ENCODE peak calls at places on chromosomes 12 and 14, in seven cellular contexts. H is stimulated activated CD4-positive, alpha-beta T cell treated with anti-CD3 and anti-CD28 coated beads, Interleukin-15, amount 100 ng/mL, for 24 hours; S is NCI-H1092; W is amniotic stem cell; F is DMS79 treated with DMSO at 0.1 percent for 48 hours; N is GM18507; E is activated CD4-positive, CD25-positive, alpha-beta regulatory T cell. T is an unnamed sample.

GRCh38 chr14:22513066-22513812 is 75.8 kb downstream of the DAD1 start:
- DNase-seq in E (no peak), W (no peak), H (no peak), N (no peak), S (no peak), F (no peak), T (no peak)

GRCh38 chr12:104504151-104504550 is 47.4 kb downstream of the CHST11 start:
- DNase-seq in S (no peak), F (no peak), H (no peak), N (no peak), W (no peak), E (no peak), T (no peak)

GRCh38 chr12:16019131-16019530 is 108.0 kb downstream of the DERA start:
- DNase-seq in H (no peak), F (no peak), E (no peak), N (no peak), S (no peak), W (no peak), T (no peak)

GRCh38 chr12:126093911-126094310 is 1028.7 kb downstream of the AACS start:
- DNase-seq in E (no peak), S (no peak), F (no peak), H (no peak), N (no peak), W (no peak), T (no peak)

GRCh38 chr12:105667880-105668279 is 337.4 kb downstream of the C12orf75 start:
- DNase-seq in E (no peak), W (no peak), H (no peak), S (no peak), N (no peak), F (no peak), T (no peak)

GRCh38 chr12:130087222-130087621 is 75.0 kb upstream of the FZD10 start:
- DNase-seq in W (no peak), F (no peak), S (no peak), N (no peak), E (no peak), H (peak), T (peak)

GRCh38 chr12:128455849-128456248 is 188.9 kb downstream of the TMEM132C start:
- DNase-seq in E (no peak), N (no peak), H (no peak), F (no peak), W (no peak), S (no peak), T (no peak)

GRCh38 chr12:32494676-32495075 is 95.3 kb downstream of the FGD4 start:
- DNase-seq in N (no peak), S (no peak), E (no peak), W (no peak), H (no peak), F (no peak), T (no peak)

GRCh38 chr12:128190614-128191013 is 76.4 kb upstream of the TMEM132C start:
- DNase-seq in W (no peak), F (no peak), S (peak), E (no peak), N (no peak), H (peak), T (no peak)

GRCh38 chr12:132162508-132163031 is 18.3 kb downstream of the NOC4L start:
- DNase-seq in H (no peak), F (peak), N (no peak), W (peak), E (no peak), S (no peak), T (peak)

GRCh38 chr14:58637040-58637390 is 747 bp upstream of the DACT1 start:
- DNase-seq in S (no peak), E (no peak), H (peak), N (no peak), F (no peak), W (peak), T (no peak)

GRCh38 chr12:85206543-85206942 is 73.5 kb upstream of the ALX1 start:
- DNase-seq in W (no peak), F (no peak), H (no peak), E (no peak), S (no peak), N (no peak), T (no peak)

GRCh38 chr14:82725188-82725587 is 1191.5 kb upstream of the SEL1L start:
- DNase-seq in W (no peak), H (no peak), S (no peak), E (no peak), F (no peak), N (no peak), T (no peak)

GRCh38 chr14:22482085-22482694 is 106.8 kb downstream of the DAD1 start:
- DNase-seq in N (no peak), H (no peak), F (no peak), E (no peak), W (no peak), S (no peak), T (no peak)

GRCh38 chr14:75224561-75224960 is 48.1 kb upstream of the TMED10 start:
- DNase-seq in H (no peak), S (no peak), W (no peak), E (no peak), F (no peak), N (no peak), T (no peak)

GRCh38 chr12:98901189-98901588 is 256.1 kb downstream of the APAF1 start:
- DNase-seq in N (no peak), S (no peak), W (no peak), H (no peak), E (no peak), F (no peak), T (no peak)

GRCh38 chr12:52210925-52211650 is 19.3 kb upstream of the KRT80 start:
- DNase-seq in E (no peak), S (no peak), N (no peak), W (no peak), H (no peak), F (no peak), T (no peak)

GRCh38 chr14:102203382-102203781 is 63.7 kb downstream of the WDR20 start:
- DNase-seq in H (no peak), W (no peak), N (no peak), E (no peak), S (no peak), F (no peak), T (no peak)

GRCh38 chr14:77541905-77542304 is 43.3 kb upstream of the ISM2 start:
- DNase-seq in S (no peak), N (no peak), F (no peak), H (no peak), E (no peak), W (no peak), T (no peak)

GRCh38 chr12:103824290-103824689 is 16.7 kb downstream of the NT5DC3 start:
- DNase-seq in F (no peak), N (no peak), S (no peak), W (no peak), E (no peak), H (no peak), T (no peak)

GRCh38 chr14:101506921-101507300 is 54.4 kb upstream of the DIO3 start:
- DNase-seq in E (no peak), H (no peak), W (no peak), S (no peak), N (no peak), F (no peak), T (no peak)

GRCh38 chr12:127811988-127812387 is 455.0 kb upstream of the TMEM132C start:
- DNase-seq in N (no peak), S (no peak), F (peak), E (no peak), H (no peak), W (peak), T (no peak)

GRCh38 chr12:74043343-74043742 is 494.3 kb upstream of the ATXN7L3B start:
- DNase-seq in W (peak), F (no peak), E (no peak), S (no peak), H (no peak), N (no peak), T (no peak)

GRCh38 chr12:6197996-6198395 is 2.2 kb upstream of the CD9 start:
- DNase-seq in E (no peak), H (no peak), S (no peak), W (no peak), N (no peak), F (no peak), T (no peak)

GRCh38 chr12:132761032-132761910 is at the start of gene ANKLE2:
- DNase-seq in H (peak), N (no peak), F (peak), E (peak), S (peak), W (peak), T (peak)

GRCh38 chr12:68521848-68522502 is 88.7 kb upstream of the RAP1B start:
- DNase-seq in F (no peak), E (no peak), S (no peak), H (no peak), W (no peak), N (no peak), T (no peak)

GRCh38 chr12:9740109-9740750 is 7.3 kb upstream of the CLECL1 start:
- DNase-seq in S (no peak), E (no peak), H (no peak), N (no peak), W (no peak), F (peak), T (no peak)

GRCh38 chr12:28781671-28782652 is 367.1 kb upstream of the FAR2 start:
- DNase-seq in E (no peak), W (no peak), N (no peak), H (no peak), S (no peak), F (no peak), T (no peak)

GRCh38 chr12:91109148-91109564 is 2.1 kb downstream of the LUM start:
- DNase-seq in W (no peak), S (peak), H (peak), N (no peak), E (no peak), F (no peak), T (peak)

GRCh38 chr12:107429006-107429698 is 256.4 kb upstream of the PWP1 start:
- DNase-seq in E (no peak), H (no peak), N (no peak), S (no peak), W (no peak), F (peak), T (no peak)

GRCh38 chr12:43317156-43317555 is 234.8 kb downstream of the ADAMTS20 start:
- DNase-seq in N (no peak), H (no peak), E (no peak), S (no peak), W (no peak), F (no peak), T (no peak)

GRCh38 chr12:92745874-92746553 is 43.2 kb downstream of the PLEKHG7 start:
- DNase-seq in F (no peak), E (no peak), S (peak), N (no peak), H (no peak), W (peak), T (no peak)

GRCh38 chr12:108315486-108316105 is 23.5 kb downstream of the CMKLR1 start:
- DNase-seq in F (no peak), S (no peak), H (no peak), E (no peak), W (no peak), N (no peak), T (no peak)

GRCh38 chr14:103734081-103734888 is 18.7 kb downstream of the ZFYVE21 start:
- DNase-seq in H (no peak), E (no peak), N (no peak), W (no peak), F (no peak), S (no peak), T (no peak)

GRCh38 chr14:21106506-21107359 is 5.9 kb downstream of the TMEM253 start:
- DNase-seq in N (no peak), H (peak), S (peak), F (peak), W (peak), E (peak), T (peak)

GRCh38 chr12:78018146-78018910 is 187.6 kb downstream of the NAV3 start:
- DNase-seq in E (no peak), H (no peak), F (no peak), W (no peak), N (no peak), S (no peak), T (no peak)

GRCh38 chr12:48021485-48022179 is 17.4 kb upstream of the COL2A1 start:
- DNase-seq in S (no peak), E (no peak), N (no peak), H (no peak), W (no peak), F (peak), T (no peak)

GRCh38 chr12:46276756-46277155 is 7.9 kb upstream of the SLC38A1 start:
- DNase-seq in N (no peak), H (no peak), S (no peak), F (no peak), W (no peak), E (no peak), T (no peak)

T was measured in Jurkat, Clone E6-1.